ENCODE peak calls at places on chromosomes 7 and 10, in six cellular contexts. S is GM12891, V is H1, Q is GM12878, N is HepG2, Z is K562. F is an unnamed sample.

GRCh38 chr10:75935650-75936400 is 504.4 kb downstream of the LRMDA start:
- DNase-seq in S (no peak), V (no peak), Q (no peak), N (no peak), Z (no peak), F (no peak)

GRCh38 chr10:110411047-110411410 is 86.7 kb upstream of the DUSP5 start:
- DNase-seq in S (no peak), V (no peak), Q (no peak), N (no peak), Z (no peak), F (no peak)

GRCh38 chr7:21430575-21430954 is 2.7 kb downstream of the SP4 start:
- DNase-seq in S (no peak), V (no peak), Q (no peak), N (no peak), Z (no peak), F (no peak)

GRCh38 chr10:873020-873419 is 58.5 kb downstream of the LARP4B start:
- DNase-seq in S (no peak), V (no peak), Q (no peak), N (no peak), Z (no peak), F (no peak)

GRCh38 chr10:5551531-5552375 is 27.0 kb downstream of the CALML3 start:
- DNase-seq in S (no peak), V (no peak), Q (peak), N (no peak), Z (peak), F (no peak)

GRCh38 chr10:21525367-21526183 is at the start of gene SKIDA1:
- DNase-seq in S (no peak), V (no peak), Q (no peak), N (peak), Z (peak), F (no peak)

GRCh38 chr10:113441220-113441619 is 111.6 kb upstream of the HABP2 start:
- DNase-seq in S (no peak), V (no peak), Q (no peak), N (peak), Z (no peak), F (no peak)

GRCh38 chr7:155338632-155339320 is 41.1 kb downstream of the INSIG1 start:
- DNase-seq in S (no peak), V (no peak), Q (no peak), N (no peak), Z (no peak), F (no peak)

GRCh38 chr7:37230221-37230620 is 218.4 kb downstream of the ELMO1 start:
- DNase-seq in S (no peak), V (no peak), Q (no peak), N (no peak), Z (no peak), F (no peak)

GRCh38 chr7:27073066-27073465 is 22.7 kb downstream of the HOXA1 start:
- DNase-seq in S (no peak), V (no peak), Q (no peak), N (no peak), Z (no peak), F (no peak)

GRCh38 chr7:47633134-47633533 is 51.2 kb upstream of the TNS3 start:
- DNase-seq in S (no peak), V (no peak), Q (no peak), N (no peak), Z (no peak), F (no peak)

GRCh38 chr7:47636111-47636692 is 54.3 kb upstream of the TNS3 start:
- DNase-seq in S (no peak), V (no peak), Q (no peak), N (peak), Z (no peak), F (no peak)

GRCh38 chr7:47634273-47634672 is 52.4 kb upstream of the TNS3 start:
- DNase-seq in S (no peak), V (no peak), Q (no peak), N (no peak), Z (no peak), F (no peak)

GRCh38 chr7:47636693-47637175 is 54.8 kb upstream of the TNS3 start:
- DNase-seq in S (no peak), V (no peak), Q (no peak), N (no peak), Z (no peak), F (no peak)

DNA sequence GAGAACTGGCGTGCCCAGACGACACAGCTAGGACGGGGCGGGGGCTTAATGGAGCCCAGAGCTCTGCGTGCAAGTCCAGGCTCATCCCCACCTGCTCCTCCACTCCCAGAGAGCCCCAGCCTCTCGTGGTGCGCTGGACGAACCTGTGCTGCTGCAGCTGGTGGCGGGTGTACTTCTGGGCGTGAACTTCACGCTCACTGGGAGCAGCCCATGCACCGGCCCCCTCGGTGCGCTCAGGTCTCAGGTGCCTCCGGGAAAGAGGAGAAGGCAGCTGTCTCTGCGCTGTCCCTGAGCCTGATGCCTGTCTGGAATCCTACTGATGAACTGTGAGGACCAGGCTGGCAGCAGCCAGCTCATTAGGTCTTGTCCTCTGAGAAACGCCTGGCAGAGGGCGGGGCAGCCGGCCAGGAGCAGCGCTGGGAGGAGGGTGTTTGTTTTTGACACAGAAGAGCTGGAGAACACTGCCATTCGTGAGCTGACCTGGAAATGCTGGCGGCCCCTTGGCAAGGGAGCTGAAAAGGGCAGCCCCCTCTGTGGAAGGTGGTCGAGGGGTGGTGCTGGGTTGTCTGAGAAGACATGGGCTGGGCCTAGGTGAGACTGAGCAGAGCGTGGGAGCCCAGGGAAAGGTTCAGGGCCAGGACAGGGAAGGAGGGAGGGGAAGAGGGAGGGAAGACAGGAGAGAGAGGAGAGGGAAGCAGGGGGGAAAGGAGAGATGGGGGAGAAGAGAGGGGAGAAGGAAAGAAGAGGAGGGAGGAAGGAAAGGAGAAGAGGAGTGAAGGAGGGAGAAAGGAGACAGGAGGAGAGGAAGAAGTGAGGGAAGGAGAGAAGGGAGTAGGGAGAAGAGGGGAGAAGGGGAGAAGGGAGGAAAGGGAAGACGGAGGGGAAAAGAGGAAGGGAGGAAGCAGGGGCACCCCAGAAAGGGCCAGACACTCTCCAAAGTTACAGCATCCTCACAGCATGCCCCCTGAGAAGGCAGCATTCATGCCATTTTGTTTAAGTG is 53.5 kb upstream of the TNS3 start:
- DNase-seq in S (no peak), V (no peak), Q (no peak), N (peak), Z (no peak), F (no peak)
- TF ChIP-seq POLR2A in S (no peak), V (no peak), Q (no peak), N (no peak), Z (no peak), F (no peak)

DNA sequence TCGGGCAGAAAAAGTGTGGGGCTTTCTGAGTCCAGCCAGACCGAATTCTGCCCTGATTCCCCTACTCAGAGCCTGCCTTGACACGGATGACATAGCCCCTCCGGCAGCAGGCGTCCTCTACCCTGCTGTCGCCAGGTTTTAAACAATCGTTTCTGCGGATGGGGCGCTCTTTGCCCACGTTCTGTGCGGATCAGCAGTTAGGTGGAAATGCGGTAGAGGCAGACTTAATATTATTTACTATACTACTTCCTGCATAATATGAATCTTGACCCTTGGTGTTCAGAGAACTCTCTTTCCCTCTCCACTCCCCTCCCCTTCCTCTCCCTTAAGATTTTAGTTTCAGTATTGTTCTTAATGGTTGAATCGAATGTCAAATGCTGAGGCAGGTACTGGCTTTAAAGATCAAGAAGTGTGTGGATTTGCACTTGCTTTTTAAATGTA is 2.4 kb downstream of the GATA3 start:
- DNase-seq in S (no peak), V (no peak), Q (peak), N (no peak), Z (no peak), F (no peak)
- TF ChIP-seq TAF1 in S (no peak), V (no peak), Q (no peak), N (no peak), Z (no peak), F (no peak)

GRCh38 chr7:143429770-143430698 is 13.2 kb upstream of the TAS2R60 start:
- DNase-seq in S (no peak), V (no peak), Q (no peak), N (no peak), Z (no peak), F (no peak)
- TF ChIP-seq POLR2AphosphoS5 in S (no peak), V (no peak), Q (no peak), N (no peak), Z (no peak), F (no peak)

DNA sequence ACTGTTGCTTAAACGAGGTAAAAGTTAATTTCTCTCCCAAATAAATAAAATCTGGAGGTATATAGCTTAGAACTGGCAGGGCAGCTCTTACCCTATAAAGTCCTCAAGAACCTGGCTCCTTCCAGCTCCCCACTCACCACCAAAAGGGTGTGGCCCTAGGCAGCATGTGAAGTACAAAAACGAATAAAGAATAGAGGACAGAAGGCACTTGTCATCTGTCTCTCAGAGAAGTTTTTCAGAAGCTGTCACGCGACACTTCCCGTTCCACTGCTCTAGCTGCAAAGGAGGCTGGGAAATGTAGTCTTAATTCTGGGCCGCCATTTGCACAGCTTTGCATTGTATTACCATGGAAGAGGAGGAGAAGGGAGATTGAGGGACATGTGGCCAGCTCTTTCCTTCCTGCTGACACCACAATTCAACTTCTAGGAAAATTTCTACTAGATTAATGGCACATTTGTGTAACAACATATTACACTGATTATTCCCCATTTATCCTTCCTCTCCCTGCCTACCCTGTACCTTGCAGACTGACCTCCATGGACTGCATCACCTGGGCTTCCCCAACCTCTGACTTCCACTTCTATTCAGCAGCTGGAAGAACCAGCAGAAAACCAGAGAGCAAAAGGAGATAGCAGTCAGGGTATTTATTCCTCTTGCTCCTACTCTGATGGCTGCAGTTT is 62.2 kb downstream of the CCDC71L start:
- DNase-seq in S (peak), V (peak), Q (peak), N (peak), Z (peak), F (peak)
- TF ChIP-seq POLR2A in S (no peak), V (no peak), Q (no peak), N (no peak), Z (no peak), F (no peak)

GRCh38 chr7:1638113-1638726 is 31.9 kb upstream of the ELFN1 start:
- DNase-seq in S (no peak), V (no peak), Q (no peak), N (no peak), Z (no peak), F (no peak)
- TF ChIP-seq TAF1 in S (no peak), V (no peak), Q (no peak), N (no peak), Z (no peak), F (no peak)

DNA sequence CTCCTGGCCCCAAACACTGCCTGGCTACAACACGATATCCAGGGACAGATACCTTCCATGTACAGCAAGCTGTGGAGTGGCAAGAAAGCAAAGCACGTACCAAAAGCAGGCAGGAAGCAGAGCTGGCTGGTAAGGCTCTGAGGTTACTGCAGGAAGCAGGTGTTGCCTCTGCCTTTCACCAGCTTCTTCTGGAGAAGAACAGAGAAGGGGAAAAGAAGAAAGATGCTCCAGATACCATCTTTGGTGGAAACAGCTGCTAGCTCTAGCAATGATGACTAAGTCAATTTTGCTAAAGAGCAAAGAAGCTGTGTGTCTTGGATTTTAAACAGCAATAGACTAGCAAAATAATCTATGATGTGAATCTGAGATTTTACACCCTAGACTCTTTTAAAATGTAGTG is 34.9 kb upstream of the PRSS1 start:
- DNase-seq in S (no peak), V (no peak), Q (no peak), N (no peak), Z (no peak), F (no peak)
- TF ChIP-seq POLR2AphosphoS5 in S (no peak), V (no peak), Q (no peak), N (no peak), Z (no peak), F (no peak)

GRCh38 chr7:66118603-66119002 is 4.0 kb downstream of the CRCP start:
- DNase-seq in S (no peak), V (no peak), Q (no peak), N (peak), Z (no peak), F (no peak)

GRCh38 chr7:66110861-66111260 is 3.8 kb upstream of the CRCP start:
- DNase-seq in S (no peak), V (no peak), Q (no peak), N (peak), Z (peak), F (no peak)

GRCh38 chr7:66119502-66119901 is 4.9 kb downstream of the CRCP start:
- DNase-seq in S (no peak), V (no peak), Q (no peak), N (no peak), Z (no peak), F (no peak)

DNA sequence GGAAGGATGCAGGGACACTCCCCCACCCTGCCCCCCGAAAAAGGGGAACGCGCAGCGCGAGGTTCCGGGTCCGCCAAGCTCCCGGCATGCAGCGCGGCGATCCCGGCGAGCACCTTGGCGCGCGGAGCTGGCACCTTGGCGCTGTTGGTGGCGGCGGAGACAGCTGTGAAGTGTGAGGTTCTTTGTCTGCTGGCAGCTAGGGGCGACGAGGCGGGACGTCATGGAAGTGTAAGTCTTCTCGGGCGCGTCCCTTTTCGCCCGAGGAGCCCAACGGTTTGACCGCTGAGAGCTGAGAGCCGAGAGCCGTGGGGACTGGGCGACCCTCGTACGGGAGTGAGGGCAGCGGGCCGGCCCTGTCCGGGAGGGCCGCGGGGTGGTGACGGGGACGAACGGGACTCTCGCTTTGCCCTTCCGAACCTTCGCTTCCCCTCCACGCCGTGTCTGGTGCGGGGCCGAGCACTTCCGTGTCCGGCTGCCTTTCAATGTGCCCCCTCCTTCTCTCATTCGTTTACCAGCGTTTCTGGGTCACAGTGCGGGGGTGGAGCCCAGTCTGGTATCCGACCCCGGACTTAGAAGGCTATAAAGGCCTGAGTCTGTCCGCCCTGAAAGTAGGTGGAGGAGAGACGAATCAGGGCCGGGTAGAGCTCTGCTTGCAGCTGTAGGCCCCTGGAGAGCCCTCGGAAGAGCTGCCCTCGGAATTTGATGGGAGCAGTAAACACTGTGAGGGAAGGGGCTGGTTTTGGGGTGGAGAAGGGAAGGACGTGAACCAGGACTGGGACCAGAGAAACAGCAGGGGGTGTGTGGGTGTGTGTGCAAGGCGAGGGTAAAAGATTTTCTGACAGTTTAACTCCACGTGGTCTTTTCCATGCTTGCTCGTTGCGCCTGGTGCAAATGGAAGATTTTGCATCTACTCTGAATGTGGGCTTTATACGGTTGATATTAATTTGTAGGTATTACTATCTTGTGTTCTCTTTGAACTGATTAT is at the start of gene CRCP:
- DNase-seq in S (peak), V (peak), Q (peak), N (peak), Z (peak), F (peak)
- TF ChIP-seq POLR2A in S (peak), V (peak), Q (peak), N (peak), Z (peak), F (peak)

GRCh38 chr7:153398789-153399553 is 639.4 kb downstream of the ACTR3B start:
- DNase-seq in S (no peak), V (no peak), Q (no peak), N (no peak), Z (no peak), F (no peak)

GRCh38 chr7:153399554-153399940 is 640.0 kb downstream of the ACTR3B start:
- DNase-seq in S (no peak), V (no peak), Q (no peak), N (no peak), Z (no peak), F (no peak)

GRCh38 chr7:153402721-153403541 is 643.4 kb downstream of the ACTR3B start:
- DNase-seq in S (no peak), V (no peak), Q (no peak), N (no peak), Z (no peak), F (no peak)

GRCh38 chr7:153401795-153402720 is 642.5 kb downstream of the ACTR3B start:
- DNase-seq in S (no peak), V (no peak), Q (no peak), N (no peak), Z (no peak), F (no peak)

DNA sequence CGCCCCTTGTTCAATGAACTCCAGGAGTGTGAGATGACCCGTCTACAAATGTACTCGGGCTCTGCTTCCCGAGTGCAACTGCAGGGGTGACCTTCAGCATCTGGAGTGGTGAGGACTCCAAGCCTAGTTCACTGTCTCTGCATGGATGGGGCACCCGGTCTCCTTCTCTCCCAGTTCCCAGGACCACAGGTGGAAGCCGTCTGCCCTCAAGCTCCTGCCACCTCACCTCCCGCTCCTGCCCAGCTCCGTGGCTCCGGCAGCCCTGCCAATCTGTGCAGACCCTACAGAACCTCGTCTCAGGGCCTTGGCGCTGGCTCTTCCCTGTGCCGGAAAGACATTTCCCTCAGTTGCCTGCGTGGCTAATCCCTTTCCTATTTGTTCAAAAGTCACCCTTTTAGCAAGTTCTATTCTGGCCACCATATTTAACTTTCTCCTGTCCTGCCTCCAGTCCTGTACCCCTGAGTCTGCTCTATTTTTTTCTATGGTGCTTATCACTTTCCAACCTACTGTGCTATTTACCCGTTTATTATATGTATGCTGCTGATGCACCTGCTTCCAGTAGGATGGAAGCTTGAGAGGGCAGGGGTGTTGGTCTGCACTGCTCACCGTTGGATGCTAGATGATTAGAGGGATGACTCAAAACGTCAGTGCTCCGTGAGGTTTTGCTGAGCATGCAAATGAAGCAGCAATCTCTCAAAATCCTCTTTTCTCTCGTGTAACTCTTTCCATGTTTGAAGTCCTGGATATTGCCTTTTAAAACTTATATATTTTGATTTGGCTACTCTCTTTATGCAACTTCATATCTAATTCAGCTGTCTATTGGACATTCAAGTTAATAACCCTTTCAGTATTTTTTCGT is 641.4 kb downstream of the ACTR3B start:
- DNase-seq in S (no peak), V (no peak), Q (no peak), N (no peak), Z (no peak), F (no peak)
- TF ChIP-seq TAF1 in S (no peak), V (no peak), Q (no peak), N (no peak), Z (no peak), F (no peak)

F was measured in GM12892.